ENCODE peak calls at places on chromosomes 13 and 19, in four cellular contexts. M is aorta, Z is endothelial cell, V is H4. L is an unnamed sample.

GRCh38 chr19:7687177-7687576 is 6.5 kb downstream of the TRAPPC5 start:
- DNase-seq in Z (no peak), M (no peak), V (no peak), L (no peak)

GRCh38 chr19:6476155-6476895 is 5.3 kb downstream of the DENND1C start:
- DNase-seq in Z (peak; percentile 75), V (no peak), M (peak; percentile 63), L (peak; percentile 92)

GRCh38 chr19:31231181-31231580 is 118.1 kb downstream of the TSHZ3 start:
- DNase-seq in V (no peak), Z (no peak), M (no peak), L (no peak)

GRCh38 chr19:29596885-29597525 is 9.1 kb upstream of the POP4 start:
- DNase-seq in Z (peak; percentile 33), M (no peak), V (no peak), L (no peak)

GRCh38 chr13:114037674-114038073 is 63.8 kb upstream of the C13orf46 start:
- DNase-seq in M (no peak), V (no peak), Z (no peak), L (no peak)

GRCh38 chr19:19444694-19445155 is 39.2 kb downstream of the GATAD2A start:
- DNase-seq in M (peak; percentile 65), Z (no peak), V (no peak), L (no peak)

GRCh38 chr19:41302624-41303351 is 7.2 kb upstream of the CCDC97 start:
- DNase-seq in Z (no peak), M (no peak), V (no peak), L (no peak)

GRCh38 chr19:42316223-42317211 is 3.4 kb downstream of the TMEM145 start:
- DNase-seq in M (peak; percentile 66), V (no peak), Z (no peak), L (no peak)

GRCh38 chr19:53532362-53532761 is 5.6 kb upstream of the ZNF331 start:
- DNase-seq in M (no peak), V (no peak), Z (no peak), L (no peak)

GRCh38 chr19:39496063-39496462 is 2.7 kb upstream of the DLL3 start:
- DNase-seq in Z (no peak), V (no peak), M (no peak), L (no peak)

GRCh38 chr13:79779061-79779460 is 298.1 kb downstream of the NDFIP2 start:
- DNase-seq in V (no peak), M (no peak), Z (no peak), L (no peak)

GRCh38 chr19:34085336-34085735 is 87.0 kb upstream of the LSM14A start:
- DNase-seq in Z (no peak), V (no peak), M (no peak), L (no peak)

GRCh38 chr13:85719749-85720148 is 79.5 kb downstream of the SLITRK6 start:
- DNase-seq in V (no peak), M (no peak), Z (no peak), L (no peak)

GRCh38 chr19:17091758-17092333 is 16.3 kb downstream of the MYO9B start:
- DNase-seq in V (no peak), Z (no peak), M (peak; percentile 85), L (no peak)

L was measured in RWPE2.